ENCODE peak calls at places on chromosomes 5 and 9, in four cellular contexts. H, X, E and Q are unnamed samples.

GRCh38 chr5:72021651-72022357 is 85.5 kb upstream of the MAP1B start:
- DNase-seq in H (no peak), X (no peak), E (no peak), Q (no peak)

GRCh38 chr9:136773386-136774044 is 9.2 kb upstream of the LCN15 start:
- DNase-seq in H (no peak), X (no peak), E (no peak), Q (peak)

GRCh38 chr5:148163345-148163744 is 5.0 kb upstream of the SPINK14 start:
- DNase-seq in H (no peak), X (no peak), E (no peak), Q (no peak)

GRCh38 chr5:82522912-82523311 is 244.8 kb upstream of the RPS23 start:
- DNase-seq in H (no peak), X (no peak), E (no peak), Q (no peak)

GRCh38 chr9:89391585-89391984 is 73.3 kb downstream of the SECISBP2 start:
- DNase-seq in H (no peak), X (no peak), E (no peak), Q (no peak)

GRCh38 chr9:133677126-133678010 is 41.2 kb downstream of the DBH start:
- DNase-seq in H (no peak), X (no peak), E (no peak), Q (peak)

GRCh38 chr9:132391446-132391845 is 15.2 kb downstream of the TTF1 start:
- DNase-seq in H (no peak), X (no peak), E (no peak), Q (no peak)

GRCh38 chr5:112146323-112146848 is 272.7 kb downstream of the EPB41L4A start:
- DNase-seq in H (peak), X (peak), E (no peak), Q (no peak)

GRCh38 chr9:121376214-121376830 is 6.3 kb upstream of the STOM start:
- DNase-seq in H (no peak), X (no peak), E (no peak), Q (peak)

GRCh38 chr5:980941-981340 is 27.7 kb upstream of the NKD2 start:
- DNase-seq in H (peak), X (no peak), E (no peak), Q (no peak)

GRCh38 chr9:127397722-127398647 is 1.0 kb downstream of the SLC2A8 start:
- DNase-seq in H (peak), X (peak), E (peak), Q (peak)

GRCh38 chr5:108661590-108662219 is 86.0 kb upstream of the FER start:
- DNase-seq in H (no peak), X (no peak), E (no peak), Q (no peak)

GRCh38 chr5:180594311-180595045 is 3.2 kb upstream of the SCGB3A1 start:
- DNase-seq in H (no peak), X (no peak), E (no peak), Q (no peak)

DNA sequence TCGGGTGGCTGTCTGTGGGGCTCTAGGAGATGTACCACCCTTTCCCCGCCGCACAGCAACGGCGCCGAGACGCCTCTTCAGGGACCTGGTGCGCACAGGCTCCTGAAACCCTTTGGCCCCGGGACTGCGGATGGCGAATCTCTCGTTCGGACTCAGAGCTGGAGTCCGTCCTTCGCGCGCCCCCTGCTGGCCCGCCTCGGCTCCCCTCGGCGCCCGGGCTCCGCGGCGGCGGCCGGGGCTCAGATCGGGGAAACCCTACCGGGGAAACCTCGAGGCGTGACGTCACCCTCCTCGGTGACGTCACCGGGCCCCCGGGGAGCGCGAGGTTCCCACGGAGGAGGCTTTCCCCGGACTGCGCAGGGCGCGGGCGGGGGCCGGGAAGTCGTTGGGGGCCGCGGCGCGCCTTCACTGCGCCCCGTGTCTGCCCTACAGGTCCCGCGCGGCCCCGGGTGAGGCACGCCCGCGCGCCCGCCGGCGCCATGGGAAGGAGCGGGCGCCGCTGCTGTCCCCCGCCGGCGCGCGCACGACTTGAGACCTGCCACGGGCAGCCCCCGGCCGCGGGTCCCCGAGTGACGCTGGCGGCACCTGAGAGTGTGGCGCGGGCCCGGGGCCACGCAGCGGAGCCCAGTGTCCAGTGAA is 7.9 kb downstream of the PRR7 start:
- DNase-seq in H (peak), X (peak), E (peak), Q (peak)
- TF ChIP-seq POLR2A in H (no peak), X (no peak), E (no peak), Q (no peak)

DNA sequence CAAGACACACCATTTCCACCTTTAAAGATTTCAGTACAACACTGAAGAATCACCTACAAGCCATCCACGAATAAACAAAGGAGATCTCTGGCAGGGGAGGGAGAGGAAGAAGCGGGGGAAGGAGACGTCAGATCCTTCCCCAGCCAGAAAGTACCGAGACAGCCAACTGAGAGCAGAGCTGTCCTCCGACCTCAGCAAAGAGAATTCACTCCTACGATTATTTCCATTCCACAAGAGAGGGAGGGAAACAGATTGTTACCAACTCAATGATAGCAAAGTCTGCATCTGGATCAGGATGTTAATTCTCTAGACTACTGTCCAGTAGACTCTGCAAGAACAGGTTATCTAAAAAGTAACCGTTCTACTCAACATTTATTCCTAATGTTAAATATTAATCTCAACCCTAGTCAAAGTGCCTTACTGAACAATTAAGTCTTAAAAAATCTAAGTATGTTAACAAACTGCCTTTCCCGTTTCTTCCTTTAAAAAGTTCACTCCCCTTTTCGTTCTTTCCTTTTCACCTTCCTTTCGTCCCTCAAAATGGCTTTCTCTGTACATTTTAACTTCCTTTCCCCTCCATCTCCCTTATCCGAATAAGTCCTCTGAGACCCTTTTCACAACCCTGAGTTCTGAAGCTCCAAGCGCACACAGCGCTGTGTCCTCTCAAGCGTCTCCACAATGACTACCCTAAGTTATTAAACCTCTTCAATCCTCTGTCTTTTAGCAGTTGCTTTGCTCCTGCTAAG is 1.4 kb downstream of the CHD1 start:
- DNase-seq in H (peak), X (peak), E (no peak), Q (peak)
- TF ChIP-seq POLR2A in H (peak), X (peak), E (no peak), Q (peak)

GRCh38 chr5:178854284-178854683 is 5.5 kb upstream of the ZNF354B start:
- DNase-seq in H (no peak), X (no peak), E (no peak), Q (no peak)

GRCh38 chr5:178861627-178862026 is 1.9 kb downstream of the ZNF354B start:
- DNase-seq in H (no peak), X (no peak), E (no peak), Q (no peak)

GRCh38 chr5:178859625-178860521 is at the start of gene ZNF354B:
- DNase-seq in H (peak), X (peak), E (peak), Q (peak)
- TF ChIP-seq POLR2A in H (peak), X (peak), E (no peak), Q (peak)

GRCh38 chr5:158955636-158956035 is 144.1 kb downstream of the EBF1 start:
- DNase-seq in H (no peak), X (no peak), E (no peak), Q (no peak)

GRCh38 chr5:158952951-158953350 is 146.8 kb downstream of the EBF1 start:
- DNase-seq in H (no peak), X (no peak), E (no peak), Q (no peak)

GRCh38 chr5:158951461-158951860 is 148.3 kb downstream of the EBF1 start:
- DNase-seq in H (no peak), X (no peak), E (no peak), Q (no peak)

GRCh38 chr5:158953929-158954534 is 145.7 kb downstream of the EBF1 start:
- DNase-seq in H (no peak), X (no peak), E (no peak), Q (no peak)

DNA sequence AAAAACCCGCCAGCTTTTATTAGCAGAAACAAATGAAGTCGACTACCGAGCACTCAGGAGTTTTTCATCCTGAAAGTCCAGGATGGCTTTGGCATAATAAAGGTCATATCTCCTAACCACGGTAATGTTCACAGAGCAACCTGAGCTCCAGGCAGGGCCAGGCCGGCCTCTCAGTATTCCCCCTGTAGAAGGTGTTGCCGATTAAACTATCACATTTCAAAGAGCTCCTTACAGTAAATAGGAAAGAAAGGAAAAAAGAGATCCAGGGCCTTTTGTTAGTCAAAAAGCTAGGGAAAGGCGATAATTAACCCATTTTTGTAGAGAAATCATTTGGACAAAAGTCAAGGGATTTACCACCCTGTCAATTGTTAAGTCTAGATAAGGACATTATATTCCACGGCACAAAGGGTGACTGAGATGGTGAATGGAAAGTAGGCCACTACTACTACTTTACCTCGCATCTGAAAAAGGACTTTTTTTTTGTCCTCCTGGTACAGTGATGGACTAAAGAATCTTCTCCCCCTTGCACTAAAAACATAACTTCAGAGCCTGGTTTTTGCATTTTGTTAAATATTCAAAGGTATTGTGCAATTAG is 147.7 kb downstream of the EBF1 start:
- DNase-seq in H (no peak), X (no peak), E (no peak), Q (no peak)
- TF ChIP-seq POLR2A in H (no peak), X (no peak), E (no peak), Q (no peak)

GRCh38 chr5:139847790-139848507 is 52.3 kb downstream of the PSD2 start:
- DNase-seq in H (peak), X (peak), E (no peak), Q (peak)
- TF ChIP-seq POLR2A in H (no peak), X (no peak), E (no peak), Q (no peak)

GRCh38 chr9:130053504-130054427 is at the start of gene GPR107:
- DNase-seq in H (peak), X (peak), E (peak), Q (peak)
- TF ChIP-seq POLR2A in H (peak), X (peak), E (peak), Q (peak)

GRCh38 chr5:73370620-73371583 is 77.7 kb downstream of the FOXD1 start:
- DNase-seq in H (no peak), X (no peak), E (no peak), Q (no peak)
- TF ChIP-seq POLR2A in H (no peak), X (no peak), E (no peak), Q (no peak)